ENCODE peak calls at places on chromosomes 2 and 18, in eight cellular contexts. One of them, this sample, is unnamed.

GRCh38 chr18:54679318-54680149 is 88.5 kb downstream of the DYNAP start:
- DNase-seq in nephron progenitor cell: no peak
- DNase-seq in heart right ventricle: peak
- DNase-seq in endothelial cell: no peak
- DNase-seq in transverse colon: no peak
- DNase-seq in A549: peak
- DNase-seq in GM13977: peak
- DNase-seq in esophagus squamous epithelium: no peak
- DNase-seq in this sample: peak

GRCh38 chr18:68435581-68435980 is 279.3 kb downstream of the TMX3 start:
- DNase-seq in nephron progenitor cell: no peak
- DNase-seq in endothelial cell: no peak
- DNase-seq in esophagus squamous epithelium: no peak
- DNase-seq in GM13977: no peak
- DNase-seq in A549: no peak
- DNase-seq in heart right ventricle: no peak
- DNase-seq in transverse colon: no peak
- DNase-seq in this sample: no peak

GRCh38 chr2:238895901-238896600 is 48.2 kb downstream of the TWIST2 start:
- DNase-seq in endothelial cell: no peak
- DNase-seq in transverse colon: peak
- DNase-seq in nephron progenitor cell: peak
- DNase-seq in A549: no peak
- DNase-seq in heart right ventricle: peak
- DNase-seq in GM13977: no peak
- DNase-seq in esophagus squamous epithelium: no peak
- DNase-seq in this sample: no peak

GRCh38 chr18:60188943-60189342 is 183.6 kb downstream of the MC4R start:
- DNase-seq in GM13977: no peak
- DNase-seq in nephron progenitor cell: no peak
- DNase-seq in heart right ventricle: no peak
- DNase-seq in esophagus squamous epithelium: no peak
- DNase-seq in transverse colon: no peak
- DNase-seq in A549: no peak
- DNase-seq in endothelial cell: no peak
- DNase-seq in this sample: no peak

GRCh38 chr18:77012751-77013550 is 119.6 kb downstream of the MBP start:
- DNase-seq in endothelial cell: no peak
- DNase-seq in nephron progenitor cell: no peak
- DNase-seq in heart right ventricle: no peak
- DNase-seq in GM13977: no peak
- DNase-seq in transverse colon: no peak
- DNase-seq in esophagus squamous epithelium: no peak
- DNase-seq in A549: no peak
- DNase-seq in this sample: peak

GRCh38 chr2:11540148-11540995 is 6.5 kb downstream of the GREB1 start:
- DNase-seq in A549: no peak
- DNase-seq in esophagus squamous epithelium: no peak
- DNase-seq in endothelial cell: no peak
- DNase-seq in nephron progenitor cell: no peak
- DNase-seq in transverse colon: no peak
- DNase-seq in heart right ventricle: no peak
- DNase-seq in GM13977: no peak
- DNase-seq in this sample: no peak

GRCh38 chr2:134558208-134558890 is 160.5 kb downstream of the TMEM163 start:
- DNase-seq in transverse colon: no peak
- DNase-seq in nephron progenitor cell: no peak
- DNase-seq in GM13977: no peak
- DNase-seq in endothelial cell: no peak
- DNase-seq in esophagus squamous epithelium: no peak
- DNase-seq in A549: no peak
- DNase-seq in heart right ventricle: no peak
- DNase-seq in this sample: no peak

GRCh38 chr2:181818826-181819225 is 72.7 kb upstream of the ITPRID2 start:
- DNase-seq in transverse colon: no peak
- DNase-seq in endothelial cell: no peak
- DNase-seq in nephron progenitor cell: no peak
- DNase-seq in heart right ventricle: no peak
- DNase-seq in GM13977: no peak
- DNase-seq in A549: no peak
- DNase-seq in esophagus squamous epithelium: no peak
- DNase-seq in this sample: no peak

GRCh38 chr2:101479328-101479727 is 4.4 kb upstream of the RFX8 start:
- DNase-seq in nephron progenitor cell: no peak
- DNase-seq in A549: no peak
- DNase-seq in GM13977: no peak
- DNase-seq in esophagus squamous epithelium: no peak
- DNase-seq in transverse colon: no peak
- DNase-seq in endothelial cell: no peak
- DNase-seq in heart right ventricle: no peak
- DNase-seq in this sample: no peak

GRCh38 chr2:108403494-108403893 is 25.7 kb downstream of the SULT1C4 start:
- DNase-seq in esophagus squamous epithelium: no peak
- DNase-seq in transverse colon: peak
- DNase-seq in heart right ventricle: no peak
- DNase-seq in endothelial cell: no peak
- DNase-seq in GM13977: no peak
- DNase-seq in nephron progenitor cell: no peak
- DNase-seq in A549: no peak
- DNase-seq in this sample: no peak

GRCh38 chr2:11861044-11861443 is 114.6 kb downstream of the LPIN1 start:
- DNase-seq in nephron progenitor cell: no peak
- DNase-seq in endothelial cell: no peak
- DNase-seq in A549: no peak
- DNase-seq in esophagus squamous epithelium: no peak
- DNase-seq in GM13977: peak
- DNase-seq in heart right ventricle: no peak
- DNase-seq in transverse colon: no peak
- DNase-seq in this sample: no peak

GRCh38 chr2:29113891-29114321 is 1.3 kb upstream of the CLIP4 start:
- DNase-seq in endothelial cell: no peak
- DNase-seq in nephron progenitor cell: no peak
- DNase-seq in heart right ventricle: peak
- DNase-seq in transverse colon: peak
- DNase-seq in esophagus squamous epithelium: no peak
- DNase-seq in A549: peak
- DNase-seq in GM13977: peak
- DNase-seq in this sample: peak

GRCh38 chr2:127095784-127096183 is 11.2 kb downstream of the BIN1 start:
- DNase-seq in transverse colon: no peak
- DNase-seq in heart right ventricle: no peak
- DNase-seq in A549: no peak
- DNase-seq in endothelial cell: no peak
- DNase-seq in GM13977: no peak
- DNase-seq in esophagus squamous epithelium: no peak
- DNase-seq in nephron progenitor cell: no peak
- DNase-seq in this sample: no peak

GRCh38 chr2:27058210-27058609 is 6.7 kb downstream of the AGBL5 start:
- DNase-seq in A549: no peak
- DNase-seq in endothelial cell: no peak
- DNase-seq in heart right ventricle: no peak
- DNase-seq in GM13977: no peak
- DNase-seq in transverse colon: no peak
- DNase-seq in esophagus squamous epithelium: no peak
- DNase-seq in nephron progenitor cell: no peak
- DNase-seq in this sample: no peak

GRCh38 chr18:59917422-59917821 is 17.6 kb downstream of the PMAIP1 start:
- DNase-seq in endothelial cell: no peak
- DNase-seq in heart right ventricle: no peak
- DNase-seq in esophagus squamous epithelium: no peak
- DNase-seq in nephron progenitor cell: no peak
- DNase-seq in transverse colon: no peak
- DNase-seq in GM13977: no peak
- DNase-seq in A549: no peak
- DNase-seq in this sample: peak

GRCh38 chr2:113711857-113712256 is 44.6 kb downstream of the SLC35F5 start:
- DNase-seq in esophagus squamous epithelium: no peak
- DNase-seq in heart right ventricle: no peak
- DNase-seq in transverse colon: no peak
- DNase-seq in A549: no peak
- DNase-seq in nephron progenitor cell: no peak
- DNase-seq in GM13977: no peak
- DNase-seq in endothelial cell: no peak
- DNase-seq in this sample: no peak

GRCh38 chr2:127917916-127918315 is 32.2 kb upstream of the AMMECR1L start:
- DNase-seq in transverse colon: no peak
- DNase-seq in nephron progenitor cell: no peak
- DNase-seq in endothelial cell: no peak
- DNase-seq in heart right ventricle: no peak
- DNase-seq in GM13977: no peak
- DNase-seq in esophagus squamous epithelium: no peak
- DNase-seq in A549: no peak
- DNase-seq in this sample: no peak

GRCh38 chr2:18559531-18559930 is 922 bp downstream of the RDH14 start:
- DNase-seq in nephron progenitor cell: peak
- DNase-seq in endothelial cell: no peak
- DNase-seq in A549: no peak
- DNase-seq in GM13977: no peak
- DNase-seq in transverse colon: no peak
- DNase-seq in heart right ventricle: no peak
- DNase-seq in esophagus squamous epithelium: no peak
- DNase-seq in this sample: peak
- TF ChIP-seq CTCF in nephron progenitor cell: no peak
- TF ChIP-seq CTCF in endothelial cell: no peak
- TF ChIP-seq CTCF in A549: no peak
- TF ChIP-seq CTCF in GM13977: no peak
- TF ChIP-seq CTCF in transverse colon: no peak
- TF ChIP-seq CTCF in heart right ventricle: no peak
- TF ChIP-seq CTCF in esophagus squamous epithelium: no peak
- TF ChIP-seq CTCF in this sample: no peak

GRCh38 chr2:119681196-119681867 is 2.3 kb downstream of the TMEM177 start:
- DNase-seq in heart right ventricle: no peak
- DNase-seq in A549: no peak
- DNase-seq in transverse colon: no peak
- DNase-seq in endothelial cell: no peak
- DNase-seq in esophagus squamous epithelium: no peak
- DNase-seq in nephron progenitor cell: no peak
- DNase-seq in GM13977: no peak
- DNase-seq in this sample: no peak
- TF ChIP-seq CTCF in heart right ventricle: no peak
- TF ChIP-seq CTCF in A549: no peak
- TF ChIP-seq CTCF in transverse colon: no peak
- TF ChIP-seq CTCF in endothelial cell: no peak
- TF ChIP-seq CTCF in esophagus squamous epithelium: no peak
- TF ChIP-seq CTCF in nephron progenitor cell: no peak
- TF ChIP-seq CTCF in GM13977: no peak
- TF ChIP-seq CTCF in this sample: no peak

DNA sequence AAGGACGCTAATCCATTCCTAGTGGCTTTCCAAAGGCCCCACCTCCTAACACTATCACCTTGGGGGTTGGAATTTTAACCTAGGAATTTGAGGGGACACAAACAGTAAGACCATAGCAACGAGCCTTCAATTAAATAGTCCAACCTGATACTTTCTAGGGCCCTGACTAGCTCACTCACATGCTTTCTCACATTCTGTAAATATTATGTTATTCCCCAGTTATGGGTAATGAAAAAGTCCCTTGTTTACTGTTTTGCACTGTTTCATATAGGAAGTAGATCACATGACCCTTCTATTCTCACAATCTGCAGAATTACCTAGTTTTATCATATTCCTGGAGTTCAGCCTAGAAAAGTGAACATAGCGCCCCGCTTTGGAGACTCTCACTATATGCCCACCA is 1212.1 kb upstream of the ACVR2A start:
- DNase-seq in esophagus squamous epithelium: no peak
- DNase-seq in transverse colon: no peak
- DNase-seq in endothelial cell: no peak
- DNase-seq in A549: no peak
- DNase-seq in heart right ventricle: no peak
- DNase-seq in GM13977: no peak
- DNase-seq in nephron progenitor cell: no peak
- DNase-seq in this sample: no peak
- TF ChIP-seq CTCF in esophagus squamous epithelium: no peak
- TF ChIP-seq CTCF in transverse colon: no peak
- TF ChIP-seq CTCF in endothelial cell: no peak
- TF ChIP-seq CTCF in A549: no peak
- TF ChIP-seq CTCF in heart right ventricle: no peak
- TF ChIP-seq CTCF in GM13977: no peak
- TF ChIP-seq CTCF in nephron progenitor cell: no peak
- TF ChIP-seq CTCF in this sample: no peak

GRCh38 chr2:196242131-196242620 is 70.8 kb upstream of the STK17B start:
- DNase-seq in heart right ventricle: no peak
- DNase-seq in transverse colon: no peak
- DNase-seq in esophagus squamous epithelium: no peak
- DNase-seq in nephron progenitor cell: no peak
- DNase-seq in GM13977: peak
- DNase-seq in endothelial cell: no peak
- DNase-seq in A549: no peak
- DNase-seq in this sample: peak

GRCh38 chr2:196238836-196239380 is 67.5 kb upstream of the STK17B start:
- DNase-seq in A549: no peak
- DNase-seq in GM13977: no peak
- DNase-seq in heart right ventricle: no peak
- DNase-seq in esophagus squamous epithelium: no peak
- DNase-seq in endothelial cell: no peak
- DNase-seq in transverse colon: no peak
- DNase-seq in nephron progenitor cell: no peak
- DNase-seq in this sample: no peak

GRCh38 chr2:196241175-196241574 is 69.8 kb upstream of the STK17B start:
- DNase-seq in A549: no peak
- DNase-seq in endothelial cell: no peak
- DNase-seq in heart right ventricle: no peak
- DNase-seq in esophagus squamous epithelium: no peak
- DNase-seq in nephron progenitor cell: no peak
- DNase-seq in transverse colon: peak
- DNase-seq in GM13977: no peak
- DNase-seq in this sample: no peak

GRCh38 chr2:196244516-196244915 is 73.1 kb upstream of the STK17B start:
- DNase-seq in nephron progenitor cell: no peak
- DNase-seq in A549: no peak
- DNase-seq in transverse colon: no peak
- DNase-seq in endothelial cell: no peak
- DNase-seq in heart right ventricle: no peak
- DNase-seq in GM13977: no peak
- DNase-seq in esophagus squamous epithelium: no peak
- DNase-seq in this sample: no peak

GRCh38 chr2:196239622-196240587 is 68.5 kb upstream of the STK17B start:
- DNase-seq in esophagus squamous epithelium: peak
- DNase-seq in GM13977: peak
- DNase-seq in heart right ventricle: peak
- DNase-seq in transverse colon: peak
- DNase-seq in nephron progenitor cell: no peak
- DNase-seq in endothelial cell: peak
- DNase-seq in A549: no peak
- DNase-seq in this sample: peak
- TF ChIP-seq CTCF in esophagus squamous epithelium: peak
- TF ChIP-seq CTCF in GM13977: peak
- TF ChIP-seq CTCF in heart right ventricle: peak
- TF ChIP-seq CTCF in transverse colon: peak
- TF ChIP-seq CTCF in nephron progenitor cell: no peak
- TF ChIP-seq CTCF in endothelial cell: no peak
- TF ChIP-seq CTCF in A549: no peak
- TF ChIP-seq CTCF in this sample: peak